ENCODE peak calls at places on chromosomes 6 and 20, in seven cellular contexts. S is naive thymus-derived CD4-positive, alpha-beta T cell; Z is H9; G is astrocyte of the spinal cord; I is tibial artery; V is SK-MEL-5; U is fibroblast of the aortic adventitia. L is an unnamed sample.

GRCh38 chr6:159074120-159074684 is 29.4 kb upstream of the TAGAP start:
- DNase-seq in S (no peak), Z (peak), G (peak), I (no peak), V (peak), U (peak), L (peak)

GRCh38 chr6:127520061-127520460 is 926 bp upstream of the MTCL3 start:
- DNase-seq in S (no peak), Z (no peak), G (peak), I (no peak), V (no peak), U (peak), L (peak)

GRCh38 chr6:169087436-169088046 is 166.1 kb downstream of the THBS2 start:
- DNase-seq in S (no peak), Z (no peak), G (no peak), I (no peak), V (no peak), U (peak), L (no peak)

GRCh38 chr6:5832621-5833107 is 174.1 kb downstream of the NRN1 start:
- DNase-seq in S (no peak), Z (no peak), G (no peak), I (no peak), V (no peak), U (no peak), L (no peak)

GRCh38 chr6:140537211-140537610 is 1162.8 kb upstream of the CITED2 start:
- DNase-seq in S (no peak), Z (no peak), G (no peak), I (no peak), V (no peak), U (peak), L (peak)

GRCh38 chr6:5366941-5367340 is 105.6 kb downstream of the FARS2 start:
- DNase-seq in S (no peak), Z (no peak), G (no peak), I (no peak), V (no peak), U (no peak), L (no peak)

GRCh38 chr6:30887901-30888300 is 3.6 kb downstream of the DDR1 start:
- DNase-seq in S (no peak), Z (no peak), G (no peak), I (no peak), V (no peak), U (peak), L (peak)

GRCh38 chr20:61815678-61816077 is 250.0 kb downstream of the TAF4 start:
- DNase-seq in S (no peak), Z (no peak), G (no peak), I (no peak), V (no peak), U (no peak), L (no peak)

GRCh38 chr6:119501798-119502483 is 152.4 kb upstream of the MAN1A1 start:
- DNase-seq in S (no peak), Z (no peak), G (no peak), I (no peak), V (no peak), U (no peak), L (no peak)

GRCh38 chr6:47520282-47520681 is 42.7 kb downstream of the CD2AP start:
- DNase-seq in S (no peak), Z (no peak), G (no peak), I (no peak), V (no peak), U (no peak), L (no peak)

GRCh38 chr6:139372326-139373153 is 1.9 kb downstream of the CITED2 start:
- DNase-seq in S (peak), Z (no peak), G (peak), I (no peak), V (no peak), U (peak), L (peak)

GRCh38 chr20:47397652-47398301 is 41.3 kb upstream of the ZMYND8 start:
- DNase-seq in S (no peak), Z (no peak), G (no peak), I (no peak), V (no peak), U (no peak), L (no peak)

GRCh38 chr6:53309059-53309896 is 39.5 kb downstream of the ELOVL5 start:
- DNase-seq in S (peak), Z (no peak), G (no peak), I (no peak), V (peak), U (peak), L (peak)

GRCh38 chr20:3621111-3621510 is 42.1 kb downstream of the GFRA4 start:
- DNase-seq in S (no peak), Z (peak), G (no peak), I (no peak), V (no peak), U (no peak), L (no peak)

GRCh38 chr6:142647436-142648389 is 297.3 kb downstream of the HIVEP2 start:
- DNase-seq in S (no peak), Z (peak), G (no peak), I (no peak), V (no peak), U (no peak), L (no peak)

GRCh38 chr6:164085552-164086325 is 671.2 kb downstream of the QKI start:
- DNase-seq in S (no peak), Z (peak), G (peak), I (peak), V (peak), U (peak), L (peak)

GRCh38 chr6:36598739-36599318 is 4.7 kb downstream of the SRSF3 start:
- DNase-seq in S (no peak), Z (no peak), G (no peak), I (no peak), V (no peak), U (no peak), L (no peak)

GRCh38 chr6:127762284-127762683 is 138.6 kb downstream of the THEMIS start:
- DNase-seq in S (peak), Z (no peak), G (no peak), I (no peak), V (no peak), U (no peak), L (no peak)

GRCh38 chr6:111938710-111939109 is 65.5 kb upstream of the FYN start:
- DNase-seq in S (no peak), Z (no peak), G (peak), I (no peak), V (no peak), U (peak), L (peak)

GRCh38 chr20:24691901-24692351 is 222.5 kb downstream of the SYNDIG1 start:
- DNase-seq in S (no peak), Z (peak), G (no peak), I (no peak), V (no peak), U (no peak), L (no peak)

GRCh38 chr6:43253401-43253800 is 10.1 kb downstream of the TTBK1 start:
- DNase-seq in S (no peak), Z (no peak), G (no peak), I (no peak), V (no peak), U (no peak), L (no peak)

GRCh38 chr6:5249451-5250122 is 11.2 kb downstream of the LYRM4 start:
- DNase-seq in S (no peak), Z (no peak), G (no peak), I (no peak), V (no peak), U (peak), L (peak)

GRCh38 chr6:52503853-52504777 is 72.7 kb downstream of the TRAM2 start:
- DNase-seq in S (no peak), Z (no peak), G (peak), I (peak), V (no peak), U (peak), L (peak)

GRCh38 chr6:30591008-30591407 is 19.8 kb downstream of the ABCF1 start:
- DNase-seq in S (no peak), Z (no peak), G (peak), I (no peak), V (no peak), U (peak), L (peak)

GRCh38 chr6:168671863-168672546 is 231.0 kb downstream of the SMOC2 start:
- DNase-seq in S (no peak), Z (no peak), G (no peak), I (no peak), V (no peak), U (no peak), L (no peak)